ENCODE peak calls at places on chromosomes 7 and 10, in seven cellular contexts. N is lower leg skin, X is hepatocyte, I is OCI-LY7, D is left ventricle myocardium inferior, Z is cardiac muscle cell, F is IMR-90. A is an unnamed sample.
A peak's percentile ranks its signal among the peaks of the same experiment; 100 is the strongest.

GRCh38 chr7:98872328-98872924 is 2.6 kb upstream of the TMEM130 start:
- DNase-seq in N (no peak), X (no peak), I (peak; percentile 77), D (no peak), Z (no peak), F (no peak), A (no peak)

GRCh38 chr10:35079763-35080162 is 10.4 kb downstream of the CUL2 start:
- DNase-seq in N (no peak), X (peak; percentile 5), I (no peak), D (no peak), Z (peak; percentile 72), F (peak; percentile 89), A (no peak)

GRCh38 chr10:92177546-92177945 is 113.3 kb downstream of the CPEB3 start:
- DNase-seq in N (no peak), X (no peak), I (no peak), D (no peak), Z (peak; percentile 6), F (peak; percentile 2), A (no peak)

GRCh38 chr10:71308985-71309384 is 10.1 kb upstream of the SLC29A3 start:
- DNase-seq in N (no peak), X (no peak), I (no peak), D (no peak), Z (no peak), F (no peak), A (no peak)

GRCh38 chr10:30055094-30055701 is 4.2 kb downstream of the JCAD start:
- DNase-seq in N (peak; percentile 68), X (no peak), I (no peak), D (no peak), Z (peak; percentile 16), F (peak; percentile 67), A (no peak)

GRCh38 chr7:74455933-74456332 is 2.2 kb downstream of the GTF2IRD1 start:
- DNase-seq in N (no peak), X (peak; percentile 53), I (no peak), D (no peak), Z (peak; percentile 58), F (no peak), A (no peak)

GRCh38 chr10:131860806-131861440 is 39.9 kb upstream of the PPP2R2D start:
- DNase-seq in N (no peak), X (no peak), I (no peak), D (no peak), Z (no peak), F (no peak), A (no peak)

GRCh38 chr7:148697950-148698396 is 730 bp upstream of the CUL1 start:
- DNase-seq in N (peak; percentile 20), X (no peak), I (no peak), D (no peak), Z (no peak), F (peak; percentile 23), A (no peak)

GRCh38 chr7:47226688-47227087 is 355.2 kb downstream of the TNS3 start:
- DNase-seq in N (no peak), X (no peak), I (peak; percentile 48), D (no peak), Z (no peak), F (no peak), A (no peak)

GRCh38 chr10:75345738-75346137 is 55.8 kb downstream of the ZNF503 start:
- DNase-seq in N (no peak), X (no peak), I (no peak), D (no peak), Z (no peak), F (no peak), A (no peak)

GRCh38 chr10:8393531-8393930 is 339.0 kb downstream of the GATA3 start:
- DNase-seq in N (no peak), X (no peak), I (no peak), D (no peak), Z (peak; percentile 71), F (no peak), A (no peak)

GRCh38 chr7:44388089-44388970 is 62.9 kb upstream of the CAMK2B start:
- DNase-seq in N (peak; percentile 4), X (no peak), I (no peak), D (no peak), Z (no peak), F (no peak), A (no peak)

GRCh38 chr10:48582970-48583369 is 21.9 kb downstream of the ARHGAP22 start:
- DNase-seq in N (no peak), X (no peak), I (no peak), D (no peak), Z (no peak), F (no peak), A (no peak)

GRCh38 chr7:31327071-31327470 is 13.5 kb downstream of the NEUROD6 start:
- DNase-seq in N (no peak), X (peak; percentile 74), I (no peak), D (no peak), Z (no peak), F (peak; percentile 10), A (no peak)

GRCh38 chr7:47571355-47572100 is 10.4 kb downstream of the TNS3 start:
- DNase-seq in N (peak; percentile 53), X (peak; percentile 62), I (no peak), D (peak; percentile 88), Z (peak; percentile 89), F (peak; percentile 95), A (no peak)

GRCh38 chr7:611281-611810 is 91.7 kb upstream of the PDGFA start:
- DNase-seq in N (no peak), X (no peak), I (no peak), D (no peak), Z (no peak), F (no peak), A (no peak)

GRCh38 chr7:84088669-84089278 is 105.8 kb downstream of the SEMA3A start:
- DNase-seq in N (no peak), X (no peak), I (no peak), D (no peak), Z (no peak), F (peak; percentile 58), A (no peak)

GRCh38 chr7:158028290-158028941 is 559.2 kb downstream of the PTPRN2 start:
- DNase-seq in N (no peak), X (peak; percentile 60), I (no peak), D (no peak), Z (no peak), F (no peak), A (no peak)

GRCh38 chr10:95242581-95243317 is 48.1 kb downstream of the PDLIM1 start:
- DNase-seq in N (no peak), X (peak; percentile 65), I (peak; percentile 69), D (no peak), Z (peak; percentile 70), F (peak; percentile 63), A (peak; percentile 29)

GRCh38 chr10:95245425-95246055 is 45.3 kb downstream of the PDLIM1 start:
- DNase-seq in N (peak; percentile 7), X (no peak), I (peak; percentile 65), D (no peak), Z (no peak), F (peak; percentile 34), A (no peak)

GRCh38 chr10:95241533-95241932 is 47.5 kb downstream of the ACSM6 start:
- DNase-seq in N (no peak), X (no peak), I (no peak), D (no peak), Z (no peak), F (no peak), A (no peak)

GRCh38 chr10:95244152-95244551 is 46.7 kb downstream of the PDLIM1 start:
- DNase-seq in N (no peak), X (no peak), I (no peak), D (no peak), Z (no peak), F (no peak), A (no peak)

GRCh38 chr10:95243318-95243617 is 47.5 kb downstream of the PDLIM1 start:
- DNase-seq in N (no peak), X (no peak), I (no peak), D (no peak), Z (no peak), F (no peak), A (no peak)
- TF ChIP-seq CTCF in N (no peak), X (no peak), I (peak; percentile 57), D (no peak), Z (no peak), F (no peak), A (no peak)

GRCh38 chr10:116852246-116852645 is 2.9 kb downstream of the ENO4 start:
- DNase-seq in N (no peak), X (no peak), I (no peak), D (no peak), Z (no peak), F (no peak), A (no peak)

GRCh38 chr10:116848032-116848911 is 1.0 kb upstream of the ENO4 start:
- DNase-seq in N (no peak), X (no peak), I (no peak), D (no peak), Z (no peak), F (no peak), A (no peak)

GRCh38 chr10:116848912-116849270 is 408 bp upstream of the ENO4 start:
- DNase-seq in N (no peak), X (no peak), I (no peak), D (no peak), Z (no peak), F (no peak), A (peak; percentile 30)

GRCh38 chr10:116850058-116850611 is 836 bp downstream of the ENO4 start:
- DNase-seq in N (no peak), X (no peak), I (no peak), D (no peak), Z (no peak), F (no peak), A (no peak)

GRCh38 chr10:116849271-116850057 is at the start of gene ENO4:
- DNase-seq in N (peak; percentile 52), X (peak; percentile 92), I (no peak), D (peak; percentile 68), Z (peak; percentile 87), F (peak; percentile 73), A (peak; percentile 77)
- TF ChIP-seq CTCF in N (no peak), X (no peak), I (no peak), D (no peak), Z (no peak), F (no peak), A (no peak)

DNA sequence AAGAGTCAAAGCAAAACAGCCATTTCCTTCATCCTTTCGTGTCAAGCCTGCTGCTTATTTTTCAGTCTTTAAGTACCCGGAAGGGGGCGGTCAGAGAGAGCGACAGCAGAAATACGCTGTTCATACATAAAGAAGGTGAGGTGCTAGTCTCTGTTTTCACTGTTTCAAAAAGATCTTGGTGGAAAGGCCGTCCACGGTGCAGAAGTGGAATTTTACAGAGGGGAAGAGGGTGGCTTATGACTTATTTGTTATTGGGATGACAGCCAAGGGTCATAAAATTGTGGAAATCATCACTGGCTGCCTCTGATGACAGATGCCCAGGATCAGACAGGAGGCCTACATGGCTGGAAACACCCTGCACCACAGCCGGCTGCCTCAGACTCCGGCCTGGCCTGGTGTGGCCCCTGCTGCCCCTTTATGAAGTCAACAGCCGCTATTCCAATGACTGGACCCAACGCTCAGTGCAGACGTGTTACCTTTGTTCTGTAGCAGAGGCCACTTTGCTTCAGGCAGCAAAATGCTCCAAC is 57.0 kb downstream of the HIPK2 start:
- DNase-seq in N (no peak), X (no peak), I (no peak), D (no peak), Z (no peak), F (peak; percentile 52), A (no peak)
- TF ChIP-seq CTCF in N (no peak), X (no peak), I (no peak), D (no peak), Z (no peak), F (no peak), A (no peak)

GRCh38 chr10:11364241-11364640 is 247.2 kb downstream of the USP6NL start:
- DNase-seq in N (no peak), X (no peak), I (no peak), D (no peak), Z (no peak), F (no peak), A (no peak)

GRCh38 chr10:11363497-11363896 is 248.0 kb downstream of the USP6NL start:
- DNase-seq in N (no peak), X (no peak), I (no peak), D (no peak), Z (no peak), F (no peak), A (no peak)

GRCh38 chr10:11367505-11367904 is 243.9 kb downstream of the USP6NL start:
- DNase-seq in N (no peak), X (no peak), I (no peak), D (no peak), Z (no peak), F (no peak), A (no peak)
- TF ChIP-seq CTCF in N (no peak), X (no peak), I (no peak), D (no peak), Z (no peak), F (no peak), A (no peak)

A was measured in progenitor cell of endocrine pancreas.